ENCODE peak calls at places on chromosomes 12 and 14, in four cellular contexts. G is IMR-90, D is H1, A is trophoblast cell. C is an unnamed sample.

GRCh38 chr14:57617510-57617909 is 123.9 kb upstream of the CCDC198 start:
- DNase-seq in A (no peak), G (no peak), D (no peak), C (no peak)

GRCh38 chr12:49261726-49262125 is 3.2 kb upstream of the TUBA1C start:
- DNase-seq in A (no peak), G (peak), D (no peak), C (no peak)

GRCh38 chr12:78034025-78034424 is 203.3 kb downstream of the NAV3 start:
- DNase-seq in A (peak), D (no peak), G (peak), C (peak)

GRCh38 chr12:45756666-45757065 is 27.2 kb downstream of the ARID2 start:
- DNase-seq in A (no peak), G (peak), D (no peak), C (peak)

GRCh38 chr12:104720346-104721064 is 237.6 kb downstream of the SLC41A2 start:
- DNase-seq in G (peak), D (no peak), A (no peak), C (peak)

GRCh38 chr14:88043523-88043922 is 38.6 kb downstream of the GPR65 start:
- DNase-seq in D (no peak), A (no peak), G (no peak), C (no peak)

GRCh38 chr14:84871734-84872133 is 658.2 kb upstream of the FLRT2 start:
- DNase-seq in A (no peak), D (no peak), G (no peak), C (no peak)

GRCh38 chr12:110122929-110123328 is 1.2 kb upstream of the IFT81 start:
- DNase-seq in G (no peak), A (no peak), D (no peak), C (no peak)

GRCh38 chr14:85416771-85417170 is 113.2 kb upstream of the FLRT2 start:
- DNase-seq in A (no peak), D (no peak), G (peak), C (peak)

GRCh38 chr14:89681086-89682018 is 264.3 kb upstream of the FOXN3 start:
- DNase-seq in D (no peak), A (no peak), G (no peak), C (no peak)

GRCh38 chr12:107492393-107493134 is 193.0 kb upstream of the PWP1 start:
- DNase-seq in A (no peak), D (no peak), G (no peak), C (no peak)

GRCh38 chr14:73239463-73240241 is 2.3 kb downstream of the PAPLN start:
- DNase-seq in D (peak), A (no peak), G (peak), C (peak)

GRCh38 chr14:80959448-80960006 is 4.1 kb downstream of the TSHR start:
- DNase-seq in G (no peak), D (no peak), A (no peak), C (peak)

GRCh38 chr14:52694761-52695480 is 437 bp downstream of the ERO1A start:
- DNase-seq in D (no peak), G (peak), A (peak), C (peak)

GRCh38 chr12:32298917-32299316 is 100.4 kb upstream of the FGD4 start:
- DNase-seq in A (no peak), D (no peak), G (no peak), C (no peak)

GRCh38 chr14:65281991-65282908 is 130.3 kb upstream of the FUT8 start:
- DNase-seq in A (no peak), G (peak), D (peak), C (peak)

GRCh38 chr14:74483321-74483720 is 9.8 kb downstream of the NPC2 start:
- DNase-seq in D (no peak), A (no peak), G (peak), C (no peak)

GRCh38 chr14:54776361-54777001 is 126.1 kb downstream of the GCH1 start:
- DNase-seq in A (no peak), D (no peak), G (peak), C (peak)

GRCh38 chr14:95008445-95009217 is 148.7 kb downstream of the DICER1 start:
- DNase-seq in A (no peak), G (no peak), D (no peak), C (no peak)

GRCh38 chr14:74669846-74670245 is 43.0 kb downstream of the AREL1 start:
- DNase-seq in D (no peak), A (no peak), G (no peak), C (no peak)

GRCh38 chr12:66132408-66132807 is 1.9 kb upstream of the LLPH start:
- DNase-seq in D (no peak), A (no peak), G (peak), C (peak)

GRCh38 chr12:95731519-95731958 is 59.0 kb downstream of the NTN4 start:
- DNase-seq in G (no peak), D (no peak), A (no peak), C (no peak)

GRCh38 chr14:61533513-61534255 is 161.6 kb upstream of the HIF1A start:
- DNase-seq in D (no peak), A (peak), G (no peak), C (no peak)

GRCh38 chr14:101500061-101500460 is 61.2 kb upstream of the DIO3 start:
- DNase-seq in D (no peak), A (no peak), G (no peak), C (no peak)

GRCh38 chr14:101499513-101499912 is 61.8 kb upstream of the DIO3 start:
- DNase-seq in A (no peak), D (no peak), G (no peak), C (no peak)

GRCh38 chr14:101496779-101497420 is 64.4 kb upstream of the DIO3 start:
- DNase-seq in A (no peak), D (no peak), G (no peak), C (no peak)

GRCh38 chr14:101499080-101499479 is 62.2 kb upstream of the DIO3 start:
- DNase-seq in A (no peak), G (no peak), D (no peak), C (no peak)

GRCh38 chr14:101497910-101498860 is 63.1 kb upstream of the DIO3 start:
- DNase-seq in G (no peak), D (no peak), A (no peak), C (no peak)
- H3K23ac ChIP-seq in G (no peak), D (no peak), A (no peak), C (no peak)

GRCh38 chr12:131844140-131844539 is 15.9 kb downstream of the MMP17 start:
- DNase-seq in D (no peak), A (no peak), G (no peak), C (no peak)

GRCh38 chr12:131842169-131842568 is 14.0 kb downstream of the MMP17 start:
- DNase-seq in D (no peak), G (no peak), A (no peak), C (no peak)

GRCh38 chr12:131843527-131843926 is 15.3 kb downstream of the MMP17 start:
- DNase-seq in G (no peak), D (no peak), A (no peak), C (no peak)

GRCh38 chr12:131841547-131841946 is 13.4 kb downstream of the MMP17 start:
- DNase-seq in D (no peak), G (no peak), A (no peak), C (no peak)

DNA sequence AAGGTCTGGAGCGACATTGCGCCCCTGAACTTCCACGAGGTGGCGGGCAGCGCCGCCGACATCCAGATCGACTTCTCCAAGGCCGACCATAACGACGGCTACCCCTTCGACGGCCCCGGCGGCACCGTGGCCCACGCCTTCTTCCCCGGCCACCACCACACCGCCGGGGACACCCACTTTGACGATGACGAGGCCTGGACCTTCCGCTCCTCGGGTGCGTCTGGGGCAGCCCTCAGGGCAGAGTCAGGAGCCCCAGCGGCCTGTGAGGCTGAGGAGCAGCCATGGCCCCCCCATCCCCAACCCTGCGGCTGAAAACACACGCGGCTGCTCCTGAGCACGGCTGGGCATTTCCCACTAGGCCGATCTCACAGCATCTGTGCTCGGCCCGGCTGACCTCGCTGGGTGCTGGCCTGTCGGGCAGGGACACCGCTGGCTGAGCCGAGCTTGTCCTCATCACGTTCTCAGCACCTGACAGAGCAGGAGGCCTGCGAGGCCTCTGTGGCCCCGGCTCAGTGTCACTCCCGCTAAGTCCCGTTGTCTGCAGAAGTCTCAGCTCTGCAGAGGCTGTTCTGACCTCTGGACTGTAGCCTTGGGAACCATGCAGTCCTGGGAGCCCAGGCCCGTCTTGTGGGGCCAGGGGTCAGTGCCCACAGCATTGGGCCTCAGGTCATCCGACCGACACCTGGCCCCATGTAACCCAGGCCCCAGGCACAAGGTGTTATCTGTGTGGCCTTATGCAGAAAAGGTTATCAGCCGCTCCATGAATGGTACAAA is 12.6 kb downstream of the MMP17 start:
- DNase-seq in D (no peak), A (no peak), G (no peak), C (no peak)
- H3K14ac ChIP-seq in D (no peak), A (no peak), G (no peak), C (no peak)

GRCh38 chr14:22980672-22981089 is 1.7 kb downstream of the AJUBA start:
- DNase-seq in D (peak), A (peak), G (peak), C (no peak)
- H3K23ac ChIP-seq in D (no peak), A (no peak), G (peak), C (peak)

GRCh38 chr12:131087302-131087818 is 133.7 kb downstream of the ADGRD1 start:
- DNase-seq in G (no peak), A (no peak), D (no peak), C (no peak)

GRCh38 chr12:131082795-131083194 is 129.1 kb downstream of the ADGRD1 start:
- DNase-seq in D (no peak), G (no peak), A (no peak), C (no peak)

GRCh38 chr12:131085816-131086591 is 132.3 kb downstream of the ADGRD1 start:
- DNase-seq in D (no peak), G (no peak), A (no peak), C (no peak)

GRCh38 chr12:131085125-131085815 is 131.6 kb downstream of the ADGRD1 start:
- DNase-seq in D (no peak), G (no peak), A (no peak), C (no peak)

DNA sequence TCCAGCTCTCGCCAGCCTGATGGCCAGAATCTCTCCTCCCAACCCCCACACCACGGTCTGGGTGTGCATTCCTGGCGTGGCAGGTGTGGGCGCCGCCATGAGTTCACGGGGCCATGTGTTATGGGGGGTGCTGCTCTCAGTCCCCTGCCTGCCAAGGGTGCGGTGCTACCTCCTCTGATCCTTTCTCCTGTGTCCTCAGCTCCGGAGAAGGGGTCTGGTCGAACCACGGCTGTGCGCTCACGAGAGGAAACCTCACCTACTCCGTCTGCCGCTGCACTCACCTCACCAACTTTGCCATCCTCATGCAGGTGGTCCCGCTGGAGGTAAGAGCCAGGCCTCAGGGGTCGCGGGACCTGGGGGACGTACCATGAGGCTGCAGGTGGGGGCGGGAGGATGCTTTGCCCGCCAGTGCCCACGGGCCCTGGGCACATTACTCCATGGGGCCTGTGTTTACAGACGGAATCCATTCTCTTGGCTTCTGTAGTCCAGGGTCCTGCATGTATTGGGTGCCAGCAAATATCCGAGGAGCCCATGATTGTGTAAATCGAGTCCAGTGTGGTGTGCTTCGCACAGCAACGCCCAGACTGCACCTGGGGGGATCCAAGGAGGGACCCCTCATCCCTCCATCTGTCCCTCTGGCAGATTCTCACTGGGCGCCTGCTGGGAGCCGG is 130.8 kb downstream of the ADGRD1 start:
- DNase-seq in A (no peak), G (no peak), D (no peak), C (no peak)
- H3K14ac ChIP-seq in A (no peak), G (no peak), D (no peak), C (no peak)

GRCh38 chr14:50311974-50312733 is at the start of the genes DMAC2L and L2HGDH:
- DNase-seq in G (peak), A (peak), D (peak), C (peak)
- H3K23ac ChIP-seq in G (peak), A (no peak), D (no peak), C (peak)

C was measured in mesenchymal stem cell.